ENCODE peak calls at places on chromosome 11, in six cellular contexts. B is posterior cingulate gyrus; Q is right cardiac atrium; M is right atrium auricular region; S is activated CD4-positive, alpha-beta T cell treated with anti-CD3 and anti-CD28 coated beads for 24 hours; W is fibroblast of lung. V is an unnamed sample.
A peak's percentile ranks its signal among the peaks of the same experiment; 100 is the strongest.

GRCh38 chr11:34067383-34068065 is 16.0 kb downstream of the CAPRIN1 start:
- DNase-seq in B (no peak), Q (no peak), W (no peak), M (no peak), S (no peak), V (no peak)

GRCh38 chr11:90639687-90640086 is 416.8 kb upstream of the CHORDC1 start:
- DNase-seq in Q (no peak), W (peak; percentile 37), S (no peak), M (no peak), B (no peak), V (no peak)

GRCh38 chr11:73402834-73403185 is 26.6 kb downstream of the RELT start:
- DNase-seq in W (no peak), S (no peak), M (no peak), B (no peak), Q (no peak), V (no peak)

GRCh38 chr11:11841605-11842425 is at the start of gene USP47:
- DNase-seq in B (peak; percentile 78), W (peak; percentile 83), Q (peak; percentile 93), S (peak; percentile 93), M (peak; percentile 86), V (peak; percentile 66)

GRCh38 chr11:19161651-19162050 is 40.1 kb downstream of the CSRP3 start:
- DNase-seq in B (no peak), M (no peak), Q (no peak), S (no peak), W (no peak), V (no peak)

GRCh38 chr11:76124905-76125566 is 81.3 kb downstream of the WNT11 start:
- DNase-seq in S (no peak), M (no peak), Q (no peak), W (no peak), B (no peak), V (no peak)

GRCh38 chr11:22670803-22671202 is 4.4 kb downstream of the GAS2 start:
- DNase-seq in B (no peak), Q (no peak), S (no peak), M (no peak), W (peak; percentile 2), V (no peak)

GRCh38 chr11:10233581-10233980 is 60.4 kb downstream of the SBF2 start:
- DNase-seq in Q (no peak), B (no peak), W (peak; percentile 42), M (no peak), S (no peak), V (no peak)

GRCh38 chr11:117071344-117071787 is 26.9 kb downstream of the SIK3 start:
- DNase-seq in W (peak; percentile 53), Q (no peak), B (no peak), S (no peak), M (no peak), V (no peak)

GRCh38 chr11:78290293-78291176 is 101.8 kb downstream of the USP35 start:
- DNase-seq in B (no peak), Q (no peak), W (peak; percentile 90), S (no peak), M (peak; percentile 67), V (no peak)

V was measured in hypothalamus.